ENCODE peak calls at places on chromosomes 16 and 17, in six cellular contexts. Y, D, X, P, M and N are unnamed samples. For H3K4me1, the result is how much of the 10 kb centered on the place peaks cover.

GRCh38 chr16:10581507-10581906 is 1.1 kb upstream of the EMP2 start:
- DNase-seq in Y (no peak), D (no peak), X (no peak), P (no peak), M (peak), N (no peak)

GRCh38 chr16:85570735-85571562 is 42.2 kb upstream of the GSE1 start:
- DNase-seq in Y (peak), D (no peak), X (peak), P (no peak), M (no peak), N (peak)

GRCh38 chr16:83258366-83258765 is 549.4 kb upstream of the HSBP1 start:
- DNase-seq in Y (no peak), D (no peak), X (no peak), P (no peak), M (no peak), N (no peak)

GRCh38 chr16:2825899-2826298 is 4.2 kb upstream of the ZG16B start:
- DNase-seq in Y (no peak), D (no peak), X (no peak), P (peak), M (no peak), N (no peak)

GRCh38 chr16:78761427-78761826 is 662.0 kb downstream of the WWOX start:
- DNase-seq in Y (no peak), D (no peak), X (no peak), P (no peak), M (no peak), N (no peak)

GRCh38 chr17:45313927-45314760 is 2.7 kb downstream of the MAP3K14 start:
- DNase-seq in Y (no peak), D (no peak), X (no peak), P (no peak), M (no peak), N (no peak)

GRCh38 chr16:75087040-75087979 is 29.3 kb downstream of the LDHD start:
- DNase-seq in Y (no peak), D (no peak), X (no peak), P (no peak), M (peak), N (no peak)

GRCh38 chr17:81534157-81535006 is 6.2 kb downstream of the FSCN2 start:
- DNase-seq in Y (no peak), D (no peak), X (no peak), P (no peak), M (no peak), N (no peak)

GRCh38 chr17:52841971-52842370 is 683.5 kb upstream of the CA10 start:
- DNase-seq in Y (no peak), D (no peak), X (no peak), P (no peak), M (no peak), N (no peak)

GRCh38 chr17:29178750-29179231 is 1.4 kb downstream of the MYO18A start:
- DNase-seq in Y (peak), D (peak), X (no peak), P (no peak), M (peak), N (no peak)

GRCh38 chr17:29180051-29180787 is at the start of gene MYO18A:
- DNase-seq in Y (peak), D (peak), X (peak), P (peak), M (peak), N (peak)

GRCh38 chr17:29180788-29181160 is 576 bp upstream of the MYO18A start:
- DNase-seq in Y (no peak), D (no peak), X (no peak), P (no peak), M (no peak), N (no peak)

GRCh38 chr17:29177871-29178749 is 2.1 kb downstream of the MYO18A start:
- DNase-seq in Y (peak), D (peak), X (no peak), P (no peak), M (peak), N (peak)

GRCh38 chr17:29179232-29180036 is 764 bp downstream of the MYO18A start:
- DNase-seq in Y (peak), D (peak), X (no peak), P (no peak), M (peak), N (peak)
- H3K4me1 ChIP-seq in Y (half or more), D (under half), X (under half), P (under half), M (under half), N (under half)

GRCh38 chr17:40497704-40498103 is 3.7 kb downstream of the TNS4 start:
- DNase-seq in Y (no peak), D (no peak), X (no peak), P (no peak), M (peak), N (no peak)
- H3K4me1 ChIP-seq in Y (under half), D (under half), X (under half), P (under half), M (under half), N (under half)

GRCh38 chr16:89294486-89294885 is 77.0 kb downstream of the ZNF778 start:
- DNase-seq in Y (no peak), D (no peak), X (no peak), P (no peak), M (no peak), N (no peak)
- H3K4me1 ChIP-seq in Y (half or more), D (under half), X (under half), P (under half), M (under half), N (under half)

GRCh38 chr17:18320301-18320700 is 5.2 kb downstream of the SMCR8 start:
- DNase-seq in Y (no peak), D (no peak), X (no peak), P (no peak), M (no peak), N (no peak)

GRCh38 chr17:18321309-18321708 is 6.2 kb downstream of the SMCR8 start:
- DNase-seq in Y (no peak), D (peak), X (no peak), P (no peak), M (no peak), N (no peak)

GRCh38 chr17:18318771-18319450 is 3.8 kb downstream of the SMCR8 start:
- DNase-seq in Y (no peak), D (no peak), X (no peak), P (no peak), M (no peak), N (no peak)

GRCh38 chr17:18318122-18318521 is 3.0 kb downstream of the SMCR8 start:
- DNase-seq in Y (no peak), D (no peak), X (no peak), P (no peak), M (no peak), N (no peak)

GRCh38 chr17:18319604-18320256 is 4.6 kb downstream of the SMCR8 start:
- DNase-seq in Y (peak), D (peak), X (peak), P (no peak), M (peak), N (no peak)
- H3K4me1 ChIP-seq in Y (half or more), D (under half), X (half or more), P (under half), M (half or more), N (under half)

GRCh38 chr16:28294201-28294600 is 1.9 kb downstream of the SBK1 start:
- DNase-seq in Y (no peak), D (no peak), X (no peak), P (no peak), M (no peak), N (no peak)
- H3K4me1 ChIP-seq in Y (under half), D (under half), X (under half), P (under half), M (under half), N (under half)

GRCh38 chr16:87380875-87381274 is 2.7 kb downstream of the FBXO31 start:
- DNase-seq in Y (no peak), D (no peak), X (peak), P (no peak), M (peak), N (no peak)

GRCh38 chr16:87380403-87380802 is 3.2 kb downstream of the FBXO31 start:
- DNase-seq in Y (no peak), D (no peak), X (peak), P (no peak), M (no peak), N (no peak)

GRCh38 chr16:87383522-87384161 is at the start of gene FBXO31:
- DNase-seq in Y (peak), D (peak), X (peak), P (peak), M (peak), N (peak)

GRCh38 chr16:87384162-87384999 is 805 bp upstream of the FBXO31 start:
- DNase-seq in Y (peak), D (peak), X (no peak), P (no peak), M (peak), N (peak)

GRCh38 chr16:87382023-87382785 is 1.4 kb downstream of the FBXO31 start:
- DNase-seq in Y (no peak), D (no peak), X (peak), P (no peak), M (peak), N (peak)
- H3K4me1 ChIP-seq in Y (half or more), D (under half), X (under half), P (under half), M (under half), N (under half)